ENCODE peak calls at places on chromosomes 2 and 18, in four cellular contexts. E is HL-60, A is K562, U is GM12878. T is an unnamed sample.
A peak's percentile ranks its signal among the peaks of the same experiment; 100 is the strongest.

GRCh38 chr2:23578964-23579671 is 194.1 kb downstream of the KLHL29 start:
- DNase-seq in E (no peak), A (no peak), U (no peak), T (no peak)

GRCh38 chr18:32770651-32771168 is 2.1 kb downstream of the KLHL14 start:
- DNase-seq in E (no peak), A (no peak), U (no peak), T (no peak)

GRCh38 chr2:31235504-31235902 is 1.6 kb downstream of the EHD3 start:
- DNase-seq in E (no peak), A (peak; percentile 27), U (no peak), T (no peak)

GRCh38 chr2:223086360-223086981 is 34.5 kb downstream of the KCNE4 start:
- DNase-seq in E (no peak), A (no peak), U (no peak), T (no peak)

GRCh38 chr2:53473236-53473635 is 294.4 kb upstream of the CHAC2 start:
- DNase-seq in E (no peak), A (no peak), U (no peak), T (no peak)

GRCh38 chr2:239253705-239254104 is 147.1 kb downstream of the HDAC4 start:
- DNase-seq in E (no peak), A (no peak), U (no peak), T (no peak)

GRCh38 chr2:132793532-132793931 is 123.5 kb upstream of the LYPD1 start:
- DNase-seq in E (no peak), A (no peak), U (no peak), T (no peak)

GRCh38 chr18:69257861-69258458 is 142.7 kb upstream of the DOK6 start:
- DNase-seq in E (no peak), A (no peak), U (no peak), T (no peak)

GRCh38 chr2:170456914-170457313 is 258.2 kb upstream of the SP5 start:
- DNase-seq in E (no peak), A (no peak), U (no peak), T (no peak)

GRCh38 chr18:4318311-4318710 is 136.8 kb downstream of the DLGAP1 start:
- DNase-seq in E (no peak), A (no peak), U (no peak), T (no peak)

GRCh38 chr2:106566050-106566449 is 78.9 kb downstream of the CD8B2 start:
- DNase-seq in E (no peak), A (no peak), U (no peak), T (no peak)

GRCh38 chr2:43737097-43737854 is 36.6 kb upstream of the DYNC2LI1 start:
- DNase-seq in E (no peak), A (no peak), U (no peak), T (no peak)

GRCh38 chr2:169086893-169087467 is 17.6 kb downstream of the DHRS9 start:
- DNase-seq in E (no peak), A (no peak), U (no peak), T (no peak)

GRCh38 chr18:63309422-63309821 is 10.1 kb downstream of the BCL2 start:
- DNase-seq in E (no peak), A (no peak), U (no peak), T (no peak)

GRCh38 chr18:80108122-80108536 is 933 bp upstream of the ADNP2 start:
- DNase-seq in E (no peak), A (no peak), U (no peak), T (no peak)

GRCh38 chr2:42449163-42450087 is 44.4 kb downstream of the KCNG3 start:
- DNase-seq in E (no peak), A (no peak), U (no peak), T (no peak)

GRCh38 chr2:239870276-239870675 is 154.9 kb downstream of the NDUFA10 start:
- DNase-seq in E (no peak), A (no peak), U (no peak), T (no peak)

GRCh38 chr2:43941359-43941758 is 54.4 kb downstream of the LRPPRC start:
- DNase-seq in E (no peak), A (no peak), U (no peak), T (no peak)

GRCh38 chr2:64831134-64831976 is 157.8 kb upstream of the SLC1A4 start:
- DNase-seq in E (peak; percentile 68), A (peak; percentile 90), U (peak; percentile 71), T (peak; percentile 70)
- TF ChIP-seq SPI1 in E (peak; percentile 34), A (no peak), U (no peak), T (peak; percentile 41)

GRCh38 chr2:236252521-236252920 is 11.7 kb downstream of the ASB18 start:
- DNase-seq in E (no peak), A (no peak), U (no peak), T (no peak)

GRCh38 chr2:236250286-236250685 is 13.9 kb downstream of the ASB18 start:
- DNase-seq in E (no peak), A (no peak), U (no peak), T (no peak)

GRCh38 chr2:236250909-236251579 is 13.2 kb downstream of the ASB18 start:
- DNase-seq in E (no peak), A (no peak), U (no peak), T (no peak)

GRCh38 chr2:236246711-236247246 is 17.4 kb downstream of the ASB18 start:
- DNase-seq in E (no peak), A (no peak), U (no peak), T (no peak)

GRCh38 chr2:236249066-236249465 is 15.1 kb downstream of the ASB18 start:
- DNase-seq in E (no peak), A (no peak), U (no peak), T (no peak)
- TF ChIP-seq SPI1 in E (no peak), A (no peak), U (no peak), T (no peak)

GRCh38 chr18:34097312-34097711 is 127.4 kb downstream of the NOL4 start:
- DNase-seq in E (no peak), A (no peak), U (no peak), T (no peak)
- TF ChIP-seq SPI1 in E (no peak), A (no peak), U (no peak), T (no peak)

DNA sequence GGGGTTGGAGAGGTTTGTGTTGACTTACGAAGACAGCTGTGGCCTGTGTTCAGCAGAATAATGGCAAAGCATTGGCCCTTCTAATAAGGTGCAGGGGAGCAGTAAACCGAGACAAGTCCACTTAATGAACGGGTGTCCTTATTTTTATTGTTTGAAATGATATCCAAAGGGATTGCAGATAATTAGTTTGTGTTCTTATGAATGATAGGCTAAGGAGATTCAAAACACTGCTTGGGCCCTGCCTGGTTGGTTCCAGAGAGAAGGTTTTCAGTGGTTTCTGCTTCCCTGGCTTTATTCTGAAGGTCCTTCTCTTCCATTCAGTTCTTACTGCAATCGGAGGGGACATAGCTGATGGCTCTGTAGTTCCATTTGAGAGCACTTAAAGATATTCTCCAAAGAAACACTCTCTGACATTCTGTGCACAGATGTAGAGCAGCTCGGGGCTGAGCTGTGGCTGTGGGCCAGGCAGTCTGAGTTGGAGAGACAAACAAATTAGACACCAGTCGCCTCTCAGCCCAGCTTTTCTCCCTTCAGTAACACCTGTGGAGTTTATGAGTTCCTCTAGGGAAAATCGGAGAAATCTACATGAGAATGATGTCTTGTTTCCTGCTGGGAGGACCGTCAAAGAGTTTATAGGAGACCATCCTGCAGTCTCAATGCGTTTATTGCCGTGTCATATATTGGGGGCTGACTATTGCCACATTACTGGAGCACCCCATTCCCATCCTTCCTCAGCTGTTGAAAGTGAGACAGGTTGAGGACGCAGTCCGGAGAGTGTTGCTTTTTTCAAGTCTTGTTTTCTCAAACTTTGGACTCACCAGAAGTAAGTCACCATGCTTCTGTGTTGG is 6.5 kb downstream of the GREB1 start:
- DNase-seq in E (no peak), A (no peak), U (no peak), T (no peak)
- TF ChIP-seq SPI1 in E (no peak), A (no peak), U (no peak), T (no peak)

GRCh38 chr18:13885009-13885408 is 30.3 kb downstream of the MC2R start:
- DNase-seq in E (no peak), A (no peak), U (no peak), T (no peak)
- TF ChIP-seq SPI1 in E (no peak), A (no peak), U (no peak), T (no peak)

GRCh38 chr2:212299333-212299732 is 239.3 kb downstream of the ERBB4 start:
- DNase-seq in E (no peak), A (no peak), U (no peak), T (no peak)

GRCh38 chr2:212295571-212295970 is 243.0 kb downstream of the ERBB4 start:
- DNase-seq in E (no peak), A (no peak), U (no peak), T (no peak)

GRCh38 chr2:212294816-212295215 is 243.8 kb downstream of the ERBB4 start:
- DNase-seq in E (no peak), A (no peak), U (no peak), T (no peak)

DNA sequence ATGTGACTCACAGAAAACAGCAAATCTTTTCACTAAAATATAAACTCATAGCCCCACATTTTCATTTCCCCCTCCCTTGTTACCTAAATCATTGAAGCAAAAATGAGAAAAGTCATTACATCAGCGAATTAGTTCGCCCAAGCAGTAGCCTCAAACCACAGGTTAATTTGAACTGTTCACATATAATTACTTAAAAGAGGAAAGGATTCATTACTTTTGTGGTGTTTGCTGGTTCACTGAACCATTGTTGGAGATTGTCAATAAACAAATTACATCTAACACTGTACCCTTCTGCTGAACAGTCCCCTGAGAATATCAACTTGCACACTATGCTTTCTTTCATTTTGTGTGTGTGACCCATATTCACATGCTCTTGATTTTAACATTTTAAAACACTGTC is 238.7 kb downstream of the ERBB4 start:
- DNase-seq in E (no peak), A (no peak), U (peak; percentile 47), T (no peak)
- TF ChIP-seq SPI1 in E (no peak), A (no peak), U (no peak), T (no peak)